ENCODE peak calls at places on chromosomes 5 and 9, in four cellular contexts. F is HCT116; G is stromal cell of bone marrow; C is stimulated activated CD4-positive, alpha-beta T cell treated with anti-CD3 and anti-CD28 coated beads, Interleukin-2, amount 100 ng/mL, for 48 hours. O is an unnamed sample.

GRCh38 chr5:43661102-43661501 is 58.1 kb downstream of the NNT start:
- DNase-seq in C (peak), F (peak), G (no peak), O (peak)

GRCh38 chr5:96117863-96118651 is 156.4 kb upstream of the ELL2 start:
- DNase-seq in G (no peak), F (no peak), C (no peak), O (no peak)

GRCh38 chr5:56279291-56279690 is 46.2 kb upstream of the ANKRD55 start:
- DNase-seq in F (no peak), G (no peak), C (no peak), O (no peak)

GRCh38 chr5:61805101-61805500 is 473.0 kb downstream of the ZSWIM6 start:
- DNase-seq in C (no peak), F (no peak), G (peak), O (no peak)

GRCh38 chr5:1815071-1815786 is 14.0 kb downstream of the NDUFS6 start:
- DNase-seq in C (no peak), G (no peak), F (no peak), O (no peak)

GRCh38 chr9:132032584-132032945 is 47.1 kb downstream of the MED27 start:
- DNase-seq in C (no peak), F (no peak), G (no peak), O (no peak)

GRCh38 chr5:37567566-37567965 is 188.4 kb downstream of the WDR70 start:
- DNase-seq in C (no peak), G (no peak), F (no peak), O (no peak)

GRCh38 chr5:124599048-124599973 is 147.1 kb downstream of the ZNF608 start:
- DNase-seq in G (no peak), F (no peak), C (no peak), O (no peak)

O was measured in neural crest cell.